ENCODE peak calls at places on chromosome 13, in ten cellular contexts. One of them, this sample, is unnamed.

GRCh38 chr13:114070098-114070799 is 62.2 kb downstream of the RASA3 start:
- DNase-seq in HTR-8/SVneo: no peak
- DNase-seq in RCC 7860: no peak
- DNase-seq in pancreas: peak; percentile 54
- DNase-seq in left cardiac atrium: no peak
- DNase-seq in HEK293T: no peak
- DNase-seq in OCI-LY7: no peak
- DNase-seq in stomach: no peak
- DNase-seq in activated CD4-positive, alpha-beta T cell treated with anti-CD3 and anti-CD28 coated beads, Interleukin-2, amount 10 ng/mL, durations not matched to agents 7 days and 5 days: no peak
- DNase-seq in GM23338: no peak
- DNase-seq in this sample: no peak

GRCh38 chr13:85368686-85369085 is 430.5 kb downstream of the SLITRK6 start:
- DNase-seq in HTR-8/SVneo: no peak
- DNase-seq in RCC 7860: no peak
- DNase-seq in pancreas: no peak
- DNase-seq in left cardiac atrium: no peak
- DNase-seq in HEK293T: no peak
- DNase-seq in OCI-LY7: no peak
- DNase-seq in stomach: no peak
- DNase-seq in activated CD4-positive, alpha-beta T cell treated with anti-CD3 and anti-CD28 coated beads, Interleukin-2, amount 10 ng/mL, durations not matched to agents 7 days and 5 days: no peak
- DNase-seq in GM23338: no peak
- DNase-seq in this sample: no peak

GRCh38 chr13:45207319-45207718 is 6.5 kb upstream of the KCTD4 start:
- DNase-seq in HTR-8/SVneo: no peak
- DNase-seq in RCC 7860: no peak
- DNase-seq in pancreas: no peak
- DNase-seq in left cardiac atrium: no peak
- DNase-seq in HEK293T: no peak
- DNase-seq in OCI-LY7: no peak
- DNase-seq in stomach: no peak
- DNase-seq in activated CD4-positive, alpha-beta T cell treated with anti-CD3 and anti-CD28 coated beads, Interleukin-2, amount 10 ng/mL, durations not matched to agents 7 days and 5 days: no peak
- DNase-seq in GM23338: no peak
- DNase-seq in this sample: no peak

GRCh38 chr13:38264363-38265134 is 85.1 kb upstream of the UFM1 start:
- DNase-seq in HTR-8/SVneo: no peak
- DNase-seq in RCC 7860: no peak
- DNase-seq in pancreas: no peak
- DNase-seq in left cardiac atrium: no peak
- DNase-seq in HEK293T: no peak
- DNase-seq in OCI-LY7: no peak
- DNase-seq in stomach: no peak
- DNase-seq in activated CD4-positive, alpha-beta T cell treated with anti-CD3 and anti-CD28 coated beads, Interleukin-2, amount 10 ng/mL, durations not matched to agents 7 days and 5 days: no peak
- DNase-seq in GM23338: no peak
- DNase-seq in this sample: no peak

GRCh38 chr13:77523386-77523785 is 12.1 kb upstream of the SCEL start:
- DNase-seq in HTR-8/SVneo: no peak
- DNase-seq in RCC 7860: no peak
- DNase-seq in pancreas: no peak
- DNase-seq in left cardiac atrium: no peak
- DNase-seq in HEK293T: no peak
- DNase-seq in OCI-LY7: no peak
- DNase-seq in stomach: no peak
- DNase-seq in activated CD4-positive, alpha-beta T cell treated with anti-CD3 and anti-CD28 coated beads, Interleukin-2, amount 10 ng/mL, durations not matched to agents 7 days and 5 days: no peak
- DNase-seq in GM23338: no peak
- DNase-seq in this sample: no peak

GRCh38 chr13:49357694-49358093 is 86.2 kb downstream of the CAB39L start:
- DNase-seq in HTR-8/SVneo: no peak
- DNase-seq in RCC 7860: peak; percentile 65
- DNase-seq in pancreas: no peak
- DNase-seq in left cardiac atrium: no peak
- DNase-seq in HEK293T: no peak
- DNase-seq in OCI-LY7: no peak
- DNase-seq in stomach: no peak
- DNase-seq in activated CD4-positive, alpha-beta T cell treated with anti-CD3 and anti-CD28 coated beads, Interleukin-2, amount 10 ng/mL, durations not matched to agents 7 days and 5 days: no peak
- DNase-seq in GM23338: no peak
- DNase-seq in this sample: no peak

GRCh38 chr13:30033681-30034447 is 183.4 kb upstream of the UBL3 start:
- DNase-seq in HTR-8/SVneo: peak; percentile 19
- DNase-seq in RCC 7860: peak; percentile 29
- DNase-seq in pancreas: no peak
- DNase-seq in left cardiac atrium: no peak
- DNase-seq in HEK293T: no peak
- DNase-seq in OCI-LY7: no peak
- DNase-seq in stomach: no peak
- DNase-seq in activated CD4-positive, alpha-beta T cell treated with anti-CD3 and anti-CD28 coated beads, Interleukin-2, amount 10 ng/mL, durations not matched to agents 7 days and 5 days: no peak
- DNase-seq in GM23338: no peak
- DNase-seq in this sample: no peak

GRCh38 chr13:49454388-49455015 is 10.4 kb downstream of the SETDB2 start:
- DNase-seq in HTR-8/SVneo: no peak
- DNase-seq in RCC 7860: no peak
- DNase-seq in pancreas: no peak
- DNase-seq in left cardiac atrium: no peak
- DNase-seq in HEK293T: no peak
- DNase-seq in OCI-LY7: no peak
- DNase-seq in stomach: no peak
- DNase-seq in activated CD4-positive, alpha-beta T cell treated with anti-CD3 and anti-CD28 coated beads, Interleukin-2, amount 10 ng/mL, durations not matched to agents 7 days and 5 days: no peak
- DNase-seq in GM23338: peak; percentile 6
- DNase-seq in this sample: no peak

GRCh38 chr13:46553521-46553885 is 533 bp downstream of the LRCH1 start:
- DNase-seq in HTR-8/SVneo: no peak
- DNase-seq in RCC 7860: no peak
- DNase-seq in pancreas: no peak
- DNase-seq in left cardiac atrium: no peak
- DNase-seq in HEK293T: no peak
- DNase-seq in OCI-LY7: no peak
- DNase-seq in stomach: no peak
- DNase-seq in activated CD4-positive, alpha-beta T cell treated with anti-CD3 and anti-CD28 coated beads, Interleukin-2, amount 10 ng/mL, durations not matched to agents 7 days and 5 days: no peak
- DNase-seq in GM23338: peak; percentile 51
- DNase-seq in this sample: no peak

GRCh38 chr13:22107549-22107948 is 436.7 kb downstream of the FGF9 start:
- DNase-seq in HTR-8/SVneo: no peak
- DNase-seq in RCC 7860: no peak
- DNase-seq in pancreas: no peak
- DNase-seq in left cardiac atrium: no peak
- DNase-seq in HEK293T: no peak
- DNase-seq in OCI-LY7: no peak
- DNase-seq in stomach: no peak
- DNase-seq in activated CD4-positive, alpha-beta T cell treated with anti-CD3 and anti-CD28 coated beads, Interleukin-2, amount 10 ng/mL, durations not matched to agents 7 days and 5 days: no peak
- DNase-seq in GM23338: no peak
- DNase-seq in this sample: no peak

GRCh38 chr13:109381546-109382180 is 404.7 kb downstream of the IRS2 start:
- DNase-seq in HTR-8/SVneo: no peak
- DNase-seq in RCC 7860: no peak
- DNase-seq in pancreas: no peak
- DNase-seq in left cardiac atrium: no peak
- DNase-seq in HEK293T: no peak
- DNase-seq in OCI-LY7: no peak
- DNase-seq in stomach: no peak
- DNase-seq in activated CD4-positive, alpha-beta T cell treated with anti-CD3 and anti-CD28 coated beads, Interleukin-2, amount 10 ng/mL, durations not matched to agents 7 days and 5 days: no peak
- DNase-seq in GM23338: no peak
- DNase-seq in this sample: peak; percentile 13

GRCh38 chr13:49217962-49218492 is 2.1 kb upstream of the MLNR start:
- DNase-seq in HTR-8/SVneo: no peak
- DNase-seq in RCC 7860: no peak
- DNase-seq in pancreas: no peak
- DNase-seq in left cardiac atrium: no peak
- DNase-seq in HEK293T: no peak
- DNase-seq in OCI-LY7: no peak
- DNase-seq in stomach: no peak
- DNase-seq in activated CD4-positive, alpha-beta T cell treated with anti-CD3 and anti-CD28 coated beads, Interleukin-2, amount 10 ng/mL, durations not matched to agents 7 days and 5 days: no peak
- DNase-seq in GM23338: peak; percentile 20
- DNase-seq in this sample: no peak

GRCh38 chr13:95603887-95604533 is 40.5 kb downstream of the DZIP1 start:
- DNase-seq in HTR-8/SVneo: no peak
- DNase-seq in RCC 7860: peak; percentile 20
- DNase-seq in pancreas: peak; percentile 84
- DNase-seq in left cardiac atrium: no peak
- DNase-seq in HEK293T: no peak
- DNase-seq in OCI-LY7: no peak
- DNase-seq in stomach: peak; percentile 46
- DNase-seq in activated CD4-positive, alpha-beta T cell treated with anti-CD3 and anti-CD28 coated beads, Interleukin-2, amount 10 ng/mL, durations not matched to agents 7 days and 5 days: no peak
- DNase-seq in GM23338: no peak
- DNase-seq in this sample: peak; percentile 14

GRCh38 chr13:112248406-112248760 is 127.8 kb upstream of the SPACA7 start:
- DNase-seq in HTR-8/SVneo: no peak
- DNase-seq in RCC 7860: no peak
- DNase-seq in pancreas: no peak
- DNase-seq in left cardiac atrium: no peak
- DNase-seq in HEK293T: no peak
- DNase-seq in OCI-LY7: no peak
- DNase-seq in stomach: no peak
- DNase-seq in activated CD4-positive, alpha-beta T cell treated with anti-CD3 and anti-CD28 coated beads, Interleukin-2, amount 10 ng/mL, durations not matched to agents 7 days and 5 days: no peak
- DNase-seq in GM23338: no peak
- DNase-seq in this sample: no peak

GRCh38 chr13:75685239-75685697 is 49.1 kb downstream of the LMO7 start:
- DNase-seq in HTR-8/SVneo: peak; percentile 30
- DNase-seq in RCC 7860: peak; percentile 15
- DNase-seq in pancreas: no peak
- DNase-seq in left cardiac atrium: no peak
- DNase-seq in HEK293T: no peak
- DNase-seq in OCI-LY7: no peak
- DNase-seq in stomach: no peak
- DNase-seq in activated CD4-positive, alpha-beta T cell treated with anti-CD3 and anti-CD28 coated beads, Interleukin-2, amount 10 ng/mL, durations not matched to agents 7 days and 5 days: no peak
- DNase-seq in GM23338: peak; percentile 57
- DNase-seq in this sample: no peak

GRCh38 chr13:27466513-27466912 is 16.1 kb upstream of the MTIF3 start:
- DNase-seq in HTR-8/SVneo: no peak
- DNase-seq in RCC 7860: no peak
- DNase-seq in pancreas: no peak
- DNase-seq in left cardiac atrium: no peak
- DNase-seq in HEK293T: no peak
- DNase-seq in OCI-LY7: no peak
- DNase-seq in stomach: no peak
- DNase-seq in activated CD4-positive, alpha-beta T cell treated with anti-CD3 and anti-CD28 coated beads, Interleukin-2, amount 10 ng/mL, durations not matched to agents 7 days and 5 days: no peak
- DNase-seq in GM23338: no peak
- DNase-seq in this sample: no peak

GRCh38 chr13:94464771-94465170 is 14.7 kb downstream of the DCT start:
- DNase-seq in HTR-8/SVneo: no peak
- DNase-seq in RCC 7860: no peak
- DNase-seq in pancreas: no peak
- DNase-seq in left cardiac atrium: no peak
- DNase-seq in HEK293T: no peak
- DNase-seq in OCI-LY7: no peak
- DNase-seq in stomach: no peak
- DNase-seq in activated CD4-positive, alpha-beta T cell treated with anti-CD3 and anti-CD28 coated beads, Interleukin-2, amount 10 ng/mL, durations not matched to agents 7 days and 5 days: no peak
- DNase-seq in GM23338: no peak
- DNase-seq in this sample: no peak

This sample was measured in NCI-H460.